ENCODE peak calls at places on chromosomes 3 and 15, in nine cellular contexts. S is Karpas-422; X is head of caudate nucleus; I is erythroblast; B is SIG-M5; N is ovary; L is Kasumi-1; Z is activated naive CD4-positive, alpha-beta T cell; U is mesenteric fat pad. F is an unnamed sample.

GRCh38 chr3:32972482-32973146 is 21.2 kb downstream of the CCR4 start:
- DNase-seq in S (no peak), X (no peak), I (peak), B (no peak), N (no peak), L (no peak), Z (no peak), U (no peak), F (no peak)

GRCh38 chr3:38031022-38031994 is 1.9 kb upstream of the PLCD1 start:
- DNase-seq in S (no peak), X (no peak), I (no peak), B (no peak), N (peak), L (no peak), Z (no peak), U (peak), F (peak)

GRCh38 chr15:58165661-58166060 is 27.5 kb downstream of the AQP9 start:
- DNase-seq in S (no peak), X (no peak), I (no peak), B (no peak), N (peak), L (no peak), Z (no peak), U (no peak), F (no peak)

GRCh38 chr15:64455951-64456350 is 4.4 kb upstream of the ZNF609 start:
- DNase-seq in S (peak), X (no peak), I (no peak), B (peak), N (no peak), L (peak), Z (no peak), U (no peak), F (no peak)

GRCh38 chr3:13141991-13142412 is 68.8 kb upstream of the IQSEC1 start:
- DNase-seq in S (peak), X (no peak), I (peak), B (no peak), N (no peak), L (peak), Z (no peak), U (peak), F (no peak)

GRCh38 chr15:63240136-63240535 is 37.3 kb upstream of the APH1B start:
- DNase-seq in S (no peak), X (no peak), I (no peak), B (no peak), N (no peak), L (no peak), Z (no peak), U (no peak), F (no peak)

GRCh38 chr3:115804722-115805121 is 181.4 kb downstream of the GAP43 start:
- DNase-seq in S (no peak), X (no peak), I (no peak), B (no peak), N (no peak), L (no peak), Z (no peak), U (no peak), F (no peak)

GRCh38 chr15:69595009-69595825 is 142.6 kb downstream of the RPLP1 start:
- DNase-seq in S (no peak), X (peak), I (no peak), B (no peak), N (no peak), L (no peak), Z (no peak), U (peak), F (no peak)

GRCh38 chr3:146589899-146590508 is 15.1 kb downstream of the PLSCR5 start:
- DNase-seq in S (peak), X (no peak), I (peak), B (no peak), N (peak), L (peak), Z (no peak), U (no peak), F (no peak)

GRCh38 chr3:71652786-71653419 is 69.4 kb upstream of the FOXP1 start:
- DNase-seq in S (peak), X (peak), I (peak), B (no peak), N (peak), L (peak), Z (no peak), U (no peak), F (no peak)

GRCh38 chr15:38217181-38217580 is 35.5 kb upstream of the SPRED1 start:
- DNase-seq in S (peak), X (no peak), I (peak), B (no peak), N (no peak), L (no peak), Z (no peak), U (no peak), F (no peak)

GRCh38 chr15:43794269-43795037 is 2.3 kb downstream of the SERF2 start:
- DNase-seq in S (no peak), X (no peak), I (peak), B (no peak), N (no peak), L (no peak), Z (no peak), U (no peak), F (no peak)

GRCh38 chr15:81160312-81161214 is 26.5 kb downstream of the CFAP161 start:
- DNase-seq in S (no peak), X (no peak), I (no peak), B (no peak), N (no peak), L (no peak), Z (no peak), U (no peak), F (no peak)

GRCh38 chr15:98651581-98652220 is 3.4 kb downstream of the IGF1R start:
- DNase-seq in S (no peak), X (no peak), I (peak), B (no peak), N (peak), L (no peak), Z (peak), U (no peak), F (no peak)

GRCh38 chr15:78044407-78045155 is 32.9 kb downstream of the TBC1D2B start:
- DNase-seq in S (no peak), X (no peak), I (no peak), B (no peak), N (no peak), L (no peak), Z (no peak), U (no peak), F (no peak)

GRCh38 chr3:33716227-33716626 is 1.8 kb downstream of the CLASP2 start:
- DNase-seq in S (peak), X (no peak), I (peak), B (no peak), N (no peak), L (no peak), Z (no peak), U (no peak), F (no peak)

F was measured in activated T-helper 1 cell treated with anti-CD3 and anti-CD28 coated beads, Interleukin-2, amount 50 U/mL, for 16 hours.